ENCODE peak calls at places on chromosome 11, in ten cellular contexts. Z is uterus, G is upper lobe of left lung, K is Peyer's patch, V is gastrocnemius medialis, I is prostate gland, E is heart left ventricle, W is IMR-90, N is ovary, O is lower leg skin. A is an unnamed sample.

GRCh38 chr11:79013509-79013908 is 427.3 kb downstream of the TENM4 start:
- DNase-seq in Z (no peak), G (peak; percentile 26), K (no peak), V (no peak), I (no peak), E (no peak), W (peak; percentile 50), N (no peak), O (no peak), A (no peak)

GRCh38 chr11:18309691-18310090 is 12.2 kb downstream of the HPS5 start:
- DNase-seq in Z (no peak), G (no peak), K (no peak), V (no peak), I (no peak), E (no peak), W (no peak), N (no peak), O (no peak), A (peak; percentile 75)

GRCh38 chr11:96050435-96051182 is 126.7 kb upstream of the MTMR2 start:
- DNase-seq in Z (no peak), G (no peak), K (no peak), V (no peak), I (no peak), E (no peak), W (peak; percentile 86), N (no peak), O (no peak), A (no peak)

GRCh38 chr11:76698321-76699043 is 27.9 kb upstream of the LRRC32 start:
- DNase-seq in Z (no peak), G (no peak), K (no peak), V (no peak), I (no peak), E (peak; percentile 17), W (no peak), N (no peak), O (no peak), A (no peak)

GRCh38 chr11:114260483-114260882 is 35.7 kb upstream of the NNMT start:
- DNase-seq in Z (no peak), G (no peak), K (peak; percentile 54), V (no peak), I (no peak), E (no peak), W (no peak), N (peak; percentile 52), O (no peak), A (no peak)

GRCh38 chr11:101061606-101062005 is 68.0 kb downstream of the PGR start:
- DNase-seq in Z (no peak), G (no peak), K (no peak), V (no peak), I (no peak), E (no peak), W (peak; percentile 21), N (no peak), O (no peak), A (no peak)

GRCh38 chr11:12496181-12497025 is 119.0 kb downstream of the PARVA start:
- DNase-seq in Z (no peak), G (no peak), K (no peak), V (no peak), I (no peak), E (no peak), W (peak; percentile 40), N (no peak), O (no peak), A (no peak)

GRCh38 chr11:71186861-71187260 is 65.5 kb downstream of the SHANK2 start:
- DNase-seq in Z (no peak), G (peak; percentile 2), K (no peak), V (no peak), I (no peak), E (no peak), W (no peak), N (no peak), O (no peak), A (no peak)

GRCh38 chr11:13923716-13924650 is 38.5 kb upstream of the SPON1 start:
- DNase-seq in Z (no peak), G (no peak), K (peak; percentile 24), V (no peak), I (no peak), E (no peak), W (no peak), N (no peak), O (no peak), A (no peak)

GRCh38 chr11:259374-259773 is 18.8 kb upstream of the NLRP6 start:
- DNase-seq in Z (no peak), G (no peak), K (no peak), V (no peak), I (no peak), E (no peak), W (no peak), N (no peak), O (no peak), A (no peak)

GRCh38 chr11:45450189-45450588 is 164.0 kb upstream of the SYT13 start:
- DNase-seq in Z (no peak), G (no peak), K (no peak), V (no peak), I (peak; percentile 4), E (no peak), W (peak; percentile 29), N (no peak), O (no peak), A (no peak)

GRCh38 chr11:82527185-82527584 is 206.5 kb downstream of the FAM181B start:
- DNase-seq in Z (no peak), G (no peak), K (no peak), V (no peak), I (no peak), E (no peak), W (no peak), N (no peak), O (no peak), A (no peak)

GRCh38 chr11:57474017-57474750 is 13.9 kb downstream of the RTN4RL2 start:
- DNase-seq in Z (no peak), G (no peak), K (no peak), V (no peak), I (no peak), E (no peak), W (peak; percentile 7), N (no peak), O (no peak), A (no peak)

GRCh38 chr11:120235024-120235628 is 4.8 kb upstream of the POU2F3 start:
- DNase-seq in Z (peak; percentile 54), G (peak; percentile 81), K (peak; percentile 24), V (no peak), I (peak; percentile 79), E (peak; percentile 71), W (peak; percentile 43), N (peak; percentile 63), O (peak; percentile 54), A (no peak)

GRCh38 chr11:3162410-3163240 is 2.5 kb downstream of the OSBPL5 start:
- DNase-seq in Z (no peak), G (no peak), K (no peak), V (no peak), I (no peak), E (no peak), W (no peak), N (peak; percentile 25), O (no peak), A (peak; percentile 14)

GRCh38 chr11:1468002-1468401 is 18.6 kb downstream of the MOB2 start:
- DNase-seq in Z (no peak), G (no peak), K (no peak), V (no peak), I (no peak), E (no peak), W (no peak), N (no peak), O (no peak), A (no peak)

GRCh38 chr11:26187639-26188038 is 144.3 kb upstream of the ANO3 start:
- DNase-seq in Z (no peak), G (peak; percentile 26), K (no peak), V (peak; percentile 11), I (no peak), E (no peak), W (peak; percentile 82), N (no peak), O (peak; percentile 33), A (peak; percentile 60)

GRCh38 chr11:66861051-66861773 is 4.3 kb downstream of the LRFN4 start:
- DNase-seq in Z (no peak), G (no peak), K (no peak), V (no peak), I (no peak), E (peak; percentile 55), W (no peak), N (no peak), O (no peak), A (no peak)

GRCh38 chr11:35418282-35418846 is 994 bp downstream of the SLC1A2 start:
- DNase-seq in Z (no peak), G (peak; percentile 45), K (no peak), V (no peak), I (no peak), E (no peak), W (no peak), N (no peak), O (no peak), A (no peak)
- H3K4me3 ChIP-seq in Z (peak overlapping the region; percentile 22), G (peak overlapping the region; percentile 57), K (no peak overlapping the region), V (peak overlapping the region; percentile 61), I (peak overlapping the region; percentile 26), E (peak overlapping the region; percentile 41), W (peak overlapping the region; percentile 48), N (peak overlapping the region; percentile 29), O (no peak overlapping the region), A (no peak overlapping the region)

DNA sequence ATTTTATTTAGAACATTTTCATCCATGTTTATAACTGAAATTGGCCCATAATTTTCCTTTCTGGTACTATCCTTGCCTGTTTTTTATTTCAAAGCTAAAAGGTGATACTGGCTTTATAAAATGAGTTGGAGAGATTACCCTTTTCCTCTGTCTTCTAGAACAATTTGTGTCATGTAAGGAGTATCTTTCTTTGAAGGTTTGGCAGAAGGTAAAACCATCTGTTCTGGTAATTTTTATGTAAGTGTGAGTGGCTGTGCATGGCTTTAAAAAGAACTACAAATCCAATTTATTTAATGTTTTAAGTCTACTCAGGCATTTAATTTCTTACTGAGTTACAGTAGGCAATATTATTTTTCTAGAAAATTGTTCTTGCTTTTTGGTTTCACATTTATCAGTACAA is 7.7 kb upstream of the MRGPRD start:
- DNase-seq in Z (no peak), G (no peak), K (no peak), V (no peak), I (no peak), E (no peak), W (no peak), N (no peak), O (no peak), A (no peak)
- TF ChIP-seq POLR2A in Z (no peak), G (no peak), K (no peak), V (no peak), I (no peak), E (no peak), W (no peak), N (no peak), O (no peak), A (no peak)

GRCh38 chr11:125452125-125452470 is 44.0 kb downstream of the FEZ1 start:
- DNase-seq in Z (no peak), G (no peak), K (no peak), V (no peak), I (no peak), E (no peak), W (no peak), N (no peak), O (no peak), A (no peak)
- H3K4me3 ChIP-seq in Z (no peak overlapping the region), G (no peak overlapping the region), K (no peak overlapping the region), V (no peak overlapping the region), I (no peak overlapping the region), E (peak overlapping the region; percentile 4), W (no peak overlapping the region), N (no peak overlapping the region), O (no peak overlapping the region), A (no peak overlapping the region)

GRCh38 chr11:110092577-110093406 is at the start of gene ZC3H12C:
- DNase-seq in Z (peak; percentile 83), G (peak; percentile 92), K (peak; percentile 28), V (peak; percentile 90), I (peak; percentile 83), E (peak; percentile 87), W (peak; percentile 90), N (peak; percentile 88), O (peak; percentile 72), A (peak; percentile 87)
- TF ChIP-seq POLR2A in Z (no peak), G (no peak), K (peak; percentile 58), V (peak; percentile 63), I (peak; percentile 17), E (no peak), W (peak; percentile 80), N (peak; percentile 72), O (no peak), A (peak; percentile 62)